ENCODE peak calls at places on chromosomes 1 and 21, in seven cellular contexts. A is dorsolateral prefrontal cortex; W is NCI-H69; X is activated naive CD8-positive, alpha-beta T cell treated with anti-CD3 and anti-CD28 coated beads, Interleukin-2, amount 50 U/mL, for 16 hours; N is kidney; R is LHCN-M2; M is GM12864. H is an unnamed sample.

GRCh38 chr1:88890790-88891317 is 513 bp downstream of the GTF2B start:
- DNase-seq in W (peak), N (no peak), A (peak), X (no peak), R (peak), M (no peak), H (no peak)

GRCh38 chr1:200311256-200311655 is 98.6 kb downstream of the ZNF281 start:
- DNase-seq in M (no peak), X (no peak), A (no peak), R (no peak), N (no peak), W (no peak), H (no peak)

GRCh38 chr1:4139646-4140045 is 239.6 kb upstream of the C1orf174 start:
- DNase-seq in R (no peak), M (no peak), W (no peak), N (peak), X (no peak), A (no peak), H (no peak)

GRCh38 chr1:234655328-234656069 is 45.5 kb upstream of the IRF2BP2 start:
- DNase-seq in W (peak), X (no peak), R (no peak), A (no peak), M (no peak), N (no peak), H (no peak)

GRCh38 chr1:167722870-167723251 is 1.1 kb downstream of the MPZL1 start:
- DNase-seq in A (no peak), R (no peak), M (no peak), W (no peak), N (no peak), X (no peak), H (no peak)

GRCh38 chr1:153192697-153193096 is 10.5 kb upstream of the LELP1 start:
- DNase-seq in N (no peak), W (peak), A (no peak), M (no peak), X (no peak), R (no peak), H (no peak)

GRCh38 chr1:214510914-214511638 is 40.3 kb downstream of the PTPN14 start:
- DNase-seq in W (no peak), A (no peak), N (no peak), X (no peak), M (no peak), R (no peak), H (no peak)

GRCh38 chr21:36422279-36423098 is 37.3 kb downstream of the CHAF1B start:
- DNase-seq in W (peak), M (peak), X (no peak), A (no peak), N (peak), R (peak), H (peak)